ENCODE peak calls at places on chromosomes 5 and 9, in nine cellular contexts. A is Panc1, O is dorsolateral prefrontal cortex, R is brain microvascular endothelial cell, I is body of pancreas, Z is aorta, U is GM23248, H is tibial artery, C is HL-60. G is an unnamed sample.

GRCh38 chr5:150488519-150489357 is 19.2 kb upstream of the NDST1 start:
- DNase-seq in A (no peak), O (no peak), R (no peak), I (peak; percentile 73), Z (peak; percentile 93), U (peak; percentile 82), H (peak; percentile 74), C (peak; percentile 93), G (no peak)

GRCh38 chr9:137294684-137295312 is 7.3 kb downstream of the NRARP start:
- DNase-seq in A (no peak), O (no peak), R (no peak), I (no peak), Z (no peak), U (peak; percentile 49), H (no peak), C (no peak), G (no peak)

GRCh38 chr9:1051286-1052118 is 1.3 kb downstream of the DMRT2 start:
- DNase-seq in A (no peak), O (peak; percentile 84), R (no peak), I (peak; percentile 57), Z (no peak), U (peak; percentile 50), H (no peak), C (peak; percentile 6), G (no peak)

GRCh38 chr5:53333160-53333559 is 147.3 kb upstream of the FST start:
- DNase-seq in A (no peak), O (no peak), R (no peak), I (no peak), Z (no peak), U (peak; percentile 84), H (no peak), C (no peak), G (no peak)

GRCh38 chr9:113511856-113512761 is 48.6 kb downstream of the RGS3 start:
- DNase-seq in A (no peak), O (no peak), R (peak; percentile 55), I (no peak), Z (no peak), U (peak; percentile 67), H (no peak), C (no peak), G (peak; percentile 69)

GRCh38 chr9:86351897-86352296 is 2.3 kb downstream of the TUT7 start:
- DNase-seq in A (no peak), O (no peak), R (no peak), I (no peak), Z (no peak), U (no peak), H (no peak), C (no peak), G (no peak)

GRCh38 chr9:132728071-132728470 is 57.8 kb downstream of the GTF3C4 start:
- DNase-seq in A (no peak), O (no peak), R (no peak), I (no peak), Z (no peak), U (no peak), H (no peak), C (no peak), G (no peak)

GRCh38 chr5:67581203-67581602 is 384.6 kb upstream of the CD180 start:
- DNase-seq in A (no peak), O (no peak), R (no peak), I (no peak), Z (no peak), U (peak; percentile 11), H (no peak), C (no peak), G (no peak)

GRCh38 chr9:73148447-73148937 is 3.2 kb upstream of the ANXA1 start:
- DNase-seq in A (no peak), O (no peak), R (no peak), I (no peak), Z (no peak), U (peak; percentile 83), H (no peak), C (no peak), G (no peak)

GRCh38 chr5:53169933-53170332 is 60.4 kb upstream of the MOCS2 start:
- DNase-seq in A (no peak), O (no peak), R (no peak), I (no peak), Z (no peak), U (no peak), H (no peak), C (no peak), G (no peak)

GRCh38 chr9:78682206-78682605 is 385.3 kb downstream of the PSAT1 start:
- DNase-seq in A (no peak), O (no peak), R (no peak), I (no peak), Z (no peak), U (no peak), H (no peak), C (no peak), G (no peak)

GRCh38 chr9:134484479-134484878 is 157.1 kb upstream of the COL5A1 start:
- DNase-seq in A (no peak), O (no peak), R (no peak), I (no peak), Z (peak; percentile 45), U (no peak), H (peak; percentile 10), C (no peak), G (no peak)

GRCh38 chr5:131622633-131623032 is 12.4 kb downstream of the RAPGEF6 start:
- DNase-seq in A (no peak), O (no peak), R (no peak), I (no peak), Z (no peak), U (peak; percentile 80), H (no peak), C (no peak), G (no peak)

DNA sequence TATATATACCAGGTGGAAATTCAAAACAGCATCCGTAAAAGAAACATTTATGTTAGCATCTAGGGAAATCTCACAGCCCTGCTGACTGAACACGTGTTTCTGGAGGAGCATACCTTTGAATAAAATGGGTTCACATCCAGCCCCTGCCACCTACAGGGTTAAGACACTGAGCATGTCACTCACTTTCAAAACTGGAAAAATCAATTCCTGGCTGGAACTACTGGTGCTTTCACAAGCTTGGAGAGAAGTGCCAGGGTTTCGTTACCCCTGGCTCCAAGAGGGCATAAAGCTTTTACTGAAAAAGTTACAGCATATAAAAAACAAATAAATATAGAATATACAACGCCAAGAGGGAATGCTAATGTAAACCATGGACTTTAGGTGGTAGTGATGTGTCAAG is 48.0 kb downstream of the SERINC5 start:
- DNase-seq in A (no peak), O (no peak), R (no peak), I (peak; percentile 22), Z (no peak), U (no peak), H (no peak), C (no peak), G (no peak)
- H3K27ac ChIP-seq in A (peak overlapping the region; percentile 62), O (peak overlapping the region; percentile 89), R (no peak overlapping the region), I (peak overlapping the region; percentile 35), Z (no peak overlapping the region), U (no peak overlapping the region), H (no peak overlapping the region), C (no peak overlapping the region), G (no peak overlapping the region)

GRCh38 chr5:147403659-147404640 is 105.9 kb downstream of the DPYSL3 start:
- DNase-seq in A (peak; percentile 7), O (no peak), R (peak; percentile 98), I (peak; percentile 64), Z (peak; percentile 86), U (peak; percentile 98), H (peak; percentile 87), C (peak; percentile 56), G (no peak)
- H3K4me3 ChIP-seq in A (no peak overlapping the region), O (no peak overlapping the region), R (peak overlapping the region; percentile 3), I (no peak overlapping the region), Z (no peak overlapping the region), U (peak overlapping the region; percentile 70), H (peak overlapping the region; percentile 32), C (no peak overlapping the region), G (no peak overlapping the region)

GRCh38 chr5:141493500-141494422 is 4.9 kb downstream of the PCDHGC5 start:
- DNase-seq in A (no peak), O (no peak), R (peak; percentile 53), I (no peak), Z (no peak), U (peak; percentile 86), H (no peak), C (no peak), G (no peak)

GRCh38 chr5:141495456-141495811 is 6.6 kb downstream of the PCDHGC5 start:
- DNase-seq in A (no peak), O (no peak), R (no peak), I (no peak), Z (no peak), U (no peak), H (no peak), C (no peak), G (no peak)

GRCh38 chr5:141492168-141492885 is 3.4 kb downstream of the PCDHGC5 start:
- DNase-seq in A (no peak), O (peak; percentile 70), R (no peak), I (no peak), Z (no peak), U (no peak), H (no peak), C (no peak), G (no peak)

GRCh38 chr5:141494761-141495455 is 6.0 kb downstream of the PCDHGC5 start:
- DNase-seq in A (no peak), O (no peak), R (no peak), I (no peak), Z (no peak), U (no peak), H (no peak), C (no peak), G (no peak)

DNA sequence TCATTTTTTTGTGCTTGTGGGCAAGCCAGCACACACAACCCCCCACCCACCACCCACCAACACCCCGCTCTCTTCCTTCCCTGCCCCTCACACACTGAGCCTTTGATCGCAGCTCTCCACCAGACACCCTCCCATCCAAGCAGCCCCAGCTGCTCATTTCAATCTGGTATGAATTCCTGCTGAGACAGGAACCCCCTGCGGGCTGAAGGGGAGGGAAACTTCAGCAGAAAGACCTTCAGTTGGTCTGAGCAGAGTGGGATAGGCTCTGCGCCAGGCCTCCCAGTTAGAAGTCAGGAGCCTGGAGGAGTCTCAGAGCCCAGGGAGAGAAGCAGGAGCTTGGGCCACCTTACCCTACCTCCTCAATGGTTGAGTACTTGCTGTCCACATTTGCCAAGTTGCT is 7.2 kb downstream of the PCDHGC5 start:
- DNase-seq in A (no peak), O (no peak), R (peak; percentile 72), I (no peak), Z (no peak), U (no peak), H (no peak), C (no peak), G (no peak)
- H3K27ac ChIP-seq in A (no peak overlapping the region), O (peak overlapping the region; percentile 70), R (peak overlapping the region; percentile 18), I (no peak overlapping the region), Z (no peak overlapping the region), U (no peak overlapping the region), H (no peak overlapping the region), C (no peak overlapping the region), G (no peak overlapping the region)

DNA sequence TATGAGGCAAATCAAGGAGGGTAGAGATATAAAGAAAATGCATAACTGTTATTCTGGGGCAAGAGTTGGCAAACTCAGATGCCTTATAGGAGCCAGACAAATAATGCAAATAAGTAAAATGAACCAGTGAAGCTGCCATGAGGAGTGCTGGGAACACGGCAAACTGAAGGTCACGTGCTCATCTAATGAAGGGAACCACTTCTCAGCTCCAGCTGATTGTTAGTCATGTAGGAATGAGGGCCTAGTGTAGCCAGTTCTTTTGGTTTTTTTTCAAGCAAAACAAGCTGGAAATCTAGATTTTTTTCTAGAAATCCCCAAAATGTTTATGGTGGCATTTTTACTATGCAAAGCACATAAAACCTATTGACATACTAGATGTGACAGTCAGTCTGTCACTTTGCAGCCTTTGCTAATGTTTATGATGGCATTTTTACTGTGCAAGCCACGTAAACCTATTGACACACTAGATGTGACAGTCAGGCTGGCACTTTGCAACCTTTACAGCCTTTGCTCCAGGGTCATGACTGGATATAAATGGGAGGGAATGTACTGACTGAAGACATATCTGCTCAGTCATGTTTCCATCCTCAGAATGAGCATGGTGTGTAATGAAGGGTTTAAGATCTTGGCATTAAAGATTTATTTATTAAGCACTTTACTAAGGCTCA is 39.4 kb downstream of the RUSC2 start:
- DNase-seq in A (no peak), O (no peak), R (no peak), I (no peak), Z (no peak), U (peak; percentile 43), H (no peak), C (no peak), G (no peak)
- H3K4me3 ChIP-seq in A (no peak overlapping the region), O (no peak overlapping the region), R (no peak overlapping the region), I (no peak overlapping the region), Z (no peak overlapping the region), U (no peak overlapping the region), H (no peak overlapping the region), C (no peak overlapping the region), G (no peak overlapping the region)

G was measured in CD8-positive, alpha-beta memory T cell.